ENCODE peak calls at places on chromosomes 4 and X, in ten cellular contexts. W is heart right ventricle; G is lower lobe of right lung; E is CD8-positive, alpha-beta memory T cell; P is right atrium auricular region; C is A549; M is caudate nucleus; D is HepG2; A is psoas muscle; Q is neuronal stem cell. S is an unnamed sample.

GRCh38 chr4:5866841-5867782 is 25.8 kb downstream of the CRMP1 start:
- DNase-seq in W (no peak), P (no peak), G (no peak), M (peak), D (no peak), E (no peak), C (no peak), A (no peak), Q (no peak), S (no peak)

GRCh38 chr4:7134737-7135388 is 57.5 kb upstream of the SORCS2 start:
- DNase-seq in A (peak), M (no peak), W (peak), E (no peak), D (no peak), Q (no peak), C (no peak), P (peak), G (no peak), S (no peak)

GRCh38 chr4:137659431-137659830 is 127.1 kb upstream of the PCDH18 start:
- DNase-seq in D (no peak), A (no peak), P (no peak), C (no peak), M (no peak), G (no peak), W (no peak), Q (no peak), E (no peak), S (no peak)

GRCh38 chrX:75210602-75211001 is 54.5 kb upstream of the ABCB7 start:
- DNase-seq in W (no peak), A (no peak), D (no peak), P (no peak), C (no peak), M (no peak), Q (no peak), E (no peak), G (no peak), S (no peak)

GRCh38 chr4:138890921-138891570 is 124.5 kb upstream of the NOCT start:
- DNase-seq in Q (no peak), C (no peak), D (no peak), G (no peak), P (no peak), M (no peak), W (no peak), A (no peak), E (no peak), S (no peak)

GRCh38 chrX:134622056-134622812 is 36.0 kb downstream of the PLAC1 start:
- DNase-seq in C (peak), M (no peak), D (no peak), P (no peak), A (no peak), G (no peak), E (no peak), W (peak), Q (no peak), S (peak)

GRCh38 chr4:92101609-92102231 is 202.0 kb upstream of the GRID2 start:
- DNase-seq in M (no peak), C (no peak), P (no peak), Q (no peak), D (no peak), G (no peak), W (no peak), A (no peak), E (no peak), S (peak)

GRCh38 chr4:109548655-109549054 is 11.4 kb upstream of the MCUB start:
- DNase-seq in G (no peak), P (no peak), Q (no peak), W (peak), D (no peak), A (no peak), E (no peak), M (no peak), C (no peak), S (peak)

GRCh38 chr4:13640149-13640671 is 12.7 kb upstream of the BOD1L1 start:
- DNase-seq in Q (no peak), M (no peak), D (no peak), E (no peak), W (no peak), P (no peak), G (no peak), C (no peak), A (no peak), S (peak)

GRCh38 chrX:109684136-109684535 is 48.9 kb downstream of the ACSL4 start:
- DNase-seq in D (no peak), C (no peak), P (no peak), M (no peak), G (no peak), W (no peak), Q (no peak), A (no peak), E (no peak), S (no peak)

GRCh38 chr4:11416767-11417113 is 12.0 kb downstream of the HS3ST1 start:
- DNase-seq in E (no peak), G (no peak), C (no peak), D (no peak), Q (no peak), M (no peak), W (no peak), P (no peak), A (no peak), S (no peak)

GRCh38 chr4:6122496-6122895 is 77.9 kb downstream of the JAKMIP1 start:
- DNase-seq in W (no peak), G (no peak), C (no peak), D (no peak), E (no peak), P (no peak), A (no peak), Q (no peak), M (no peak), S (no peak)

GRCh38 chr4:66591968-66592367 is 921.7 kb upstream of the EPHA5 start:
- DNase-seq in M (no peak), E (no peak), C (no peak), Q (no peak), P (no peak), W (no peak), D (no peak), G (no peak), A (no peak), S (no peak)

GRCh38 chr4:150510176-150510875 is 71.6 kb upstream of the MAB21L2 start:
- DNase-seq in E (no peak), C (peak), M (no peak), A (no peak), P (no peak), Q (peak), W (no peak), G (no peak), D (no peak), S (no peak)

GRCh38 chr4:16844796-16845586 is 53.5 kb downstream of the LDB2 start:
- DNase-seq in W (no peak), D (peak), P (no peak), G (no peak), A (no peak), E (no peak), Q (peak), C (no peak), M (no peak), S (no peak)
- H3K27ac ChIP-seq in W (peak), D (peak), P (no peak), G (peak), A (no peak), E (no peak), Q (no peak), C (no peak), M (no peak), S (no peak)

GRCh38 chr4:184424993-184425758 is 49.2 kb downstream of the IRF2 start:
- DNase-seq in P (no peak), A (peak), Q (no peak), C (no peak), E (no peak), G (no peak), W (no peak), D (no peak), M (no peak), S (no peak)
- H3K27ac ChIP-seq in P (no peak), A (no peak), Q (no peak), C (no peak), E (no peak), G (peak), W (peak), D (no peak), M (no peak), S (no peak)

GRCh38 chrX:154403858-154404257 is 5.2 kb downstream of the DNASE1L1 start:
- DNase-seq in C (no peak), Q (no peak), G (no peak), A (no peak), E (no peak), P (no peak), D (no peak), M (no peak), W (no peak), S (no peak)

GRCh38 chrX:154401918-154402621 is 3.9 kb downstream of the RPL10 start:
- DNase-seq in A (no peak), Q (no peak), G (no peak), C (no peak), W (no peak), D (no peak), P (no peak), M (no peak), E (no peak), S (no peak)

GRCh38 chrX:154403192-154403591 is 5.0 kb downstream of the RPL10 start:
- DNase-seq in P (no peak), D (no peak), A (no peak), W (no peak), E (no peak), Q (no peak), M (no peak), G (no peak), C (no peak), S (no peak)

GRCh38 chrX:154401045-154401799 is 3.0 kb downstream of the RPL10 start:
- DNase-seq in Q (no peak), M (no peak), W (no peak), A (no peak), G (no peak), C (no peak), P (no peak), E (no peak), D (peak), S (no peak)

GRCh38 chrX:154402622-154403127 is 4.5 kb downstream of the RPL10 start:
- DNase-seq in D (no peak), A (no peak), E (no peak), P (no peak), G (no peak), Q (no peak), C (no peak), W (no peak), M (no peak), S (no peak)
- H3K27ac ChIP-seq in D (no peak), A (no peak), E (no peak), P (no peak), G (no peak), Q (no peak), C (no peak), W (no peak), M (no peak), S (peak)

DNA sequence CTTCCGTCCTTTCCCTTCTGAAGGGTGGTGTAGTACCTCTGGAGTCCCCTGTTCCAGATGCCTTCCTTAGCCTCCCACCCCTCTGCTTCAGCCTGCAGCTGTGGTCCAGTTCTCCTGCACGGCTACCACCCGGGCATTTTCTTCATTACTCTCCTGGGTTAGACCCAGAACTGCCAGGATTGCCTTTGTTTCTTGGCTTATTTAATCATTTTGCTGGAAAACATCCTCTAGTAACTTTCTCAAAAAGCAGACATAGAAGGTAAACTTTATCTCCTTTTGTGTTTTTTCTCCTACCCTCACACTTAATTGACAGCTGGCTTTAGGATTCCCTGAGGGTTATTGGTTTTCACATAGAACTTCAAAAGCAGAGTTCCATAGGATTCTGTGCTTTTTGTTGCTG is 20.2 kb downstream of the ANAPC4 start:
- DNase-seq in C (no peak), W (no peak), G (no peak), Q (no peak), P (no peak), E (no peak), M (no peak), A (no peak), D (no peak), S (no peak)
- H3K27ac ChIP-seq in C (no peak), W (no peak), G (no peak), Q (no peak), P (no peak), E (no peak), M (no peak), A (no peak), D (no peak), S (no peak)

GRCh38 chr4:84497835-84498202 is 1.3 kb downstream of the NKX6-1 start:
- DNase-seq in M (no peak), A (no peak), C (no peak), E (no peak), D (no peak), W (no peak), Q (no peak), G (no peak), P (no peak), S (no peak)
- H3K27ac ChIP-seq in M (no peak), A (no peak), C (peak), E (no peak), D (no peak), W (no peak), Q (no peak), G (no peak), P (no peak), S (no peak)